ENCODE peak calls at places on chromosomes 11 and 22, in eight cellular contexts. P, Y, T, U, M, W, L and D are unnamed samples.

GRCh38 chr22:22219140-22219996 is 25.2 kb upstream of the VPREB1 start:
- DNase-seq in T (no peak), U (no peak), W (no peak), L (no peak), M (no peak), Y (no peak), P (no peak), D (no peak)

GRCh38 chr22:32827061-32827602 is 25.6 kb downstream of the TIMP3 start:
- DNase-seq in L (no peak), T (no peak), P (no peak), M (no peak), W (no peak), Y (no peak), U (no peak), D (no peak)

GRCh38 chr11:31763296-31763695 is 47.8 kb downstream of the PAX6 start:
- DNase-seq in P (no peak), M (no peak), Y (no peak), W (no peak), U (no peak), T (no peak), L (no peak), D (no peak)

GRCh38 chr11:131865860-131866259 is 495.4 kb downstream of the NTM start:
- DNase-seq in P (no peak), L (no peak), T (no peak), M (no peak), Y (no peak), U (no peak), W (no peak), D (no peak)

GRCh38 chr22:42780070-42780540 is 59.4 kb upstream of the A4GALT start:
- DNase-seq in T (no peak), L (no peak), Y (peak), W (peak), M (peak), P (peak), U (peak), D (peak)

GRCh38 chr22:49461674-49462073 is 366.0 kb downstream of the BRD1 start:
- DNase-seq in M (no peak), T (no peak), P (no peak), Y (no peak), L (no peak), U (no peak), W (no peak), D (no peak)

GRCh38 chr11:68735626-68736025 is 15.7 kb downstream of the TESMIN start:
- DNase-seq in T (no peak), W (no peak), P (no peak), Y (no peak), U (no peak), M (no peak), L (no peak), D (no peak)

GRCh38 chr11:64358907-64359711 is at the start of gene RPS6KA4:
- DNase-seq in W (peak), U (peak), Y (peak), M (peak), L (peak), T (peak), P (peak), D (peak)

GRCh38 chr11:46446343-46446751 is 54.8 kb upstream of the CHRM4 start:
- DNase-seq in P (no peak), W (peak), T (no peak), Y (no peak), M (peak), L (no peak), U (peak), D (no peak)

GRCh38 chr11:31802609-31802989 is 8.5 kb downstream of the PAX6 start:
- DNase-seq in W (no peak), Y (no peak), T (no peak), M (no peak), P (no peak), U (no peak), L (no peak), D (peak)

GRCh38 chr11:74462009-74462408 is 5.3 kb downstream of the KCNE3 start:
- DNase-seq in M (peak), L (peak), T (peak), Y (peak), U (no peak), P (no peak), W (peak), D (no peak)

GRCh38 chr11:85170184-85170583 is 457.0 kb downstream of the DLG2 start:
- DNase-seq in Y (no peak), L (no peak), T (no peak), M (peak), P (peak), U (peak), W (peak), D (no peak)

GRCh38 chr22:29706493-29706892 is 13.3 kb upstream of the CABP7 start:
- DNase-seq in L (no peak), M (no peak), P (no peak), W (no peak), Y (no peak), U (no peak), T (no peak), D (no peak)

GRCh38 chr11:118998822-118999221 is 884 bp downstream of the CENATAC start:
- DNase-seq in U (peak), Y (no peak), L (no peak), M (peak), T (no peak), W (peak), P (peak), D (no peak)

GRCh38 chr11:76512851-76513653 is 68.2 kb downstream of the EMSY start:
- DNase-seq in M (peak), P (peak), U (peak), W (peak), L (no peak), T (no peak), Y (no peak), D (no peak)

GRCh38 chr11:30333405-30333804 is 10.5 kb downstream of the ARL14EP start:
- DNase-seq in L (no peak), T (no peak), P (peak), U (no peak), M (peak), Y (no peak), W (no peak), D (no peak)

GRCh38 chr11:93199616-93200015 is 1.8 kb upstream of the SLC36A4 start:
- DNase-seq in U (no peak), W (no peak), Y (no peak), M (no peak), P (no peak), T (no peak), L (no peak), D (no peak)

DNA sequence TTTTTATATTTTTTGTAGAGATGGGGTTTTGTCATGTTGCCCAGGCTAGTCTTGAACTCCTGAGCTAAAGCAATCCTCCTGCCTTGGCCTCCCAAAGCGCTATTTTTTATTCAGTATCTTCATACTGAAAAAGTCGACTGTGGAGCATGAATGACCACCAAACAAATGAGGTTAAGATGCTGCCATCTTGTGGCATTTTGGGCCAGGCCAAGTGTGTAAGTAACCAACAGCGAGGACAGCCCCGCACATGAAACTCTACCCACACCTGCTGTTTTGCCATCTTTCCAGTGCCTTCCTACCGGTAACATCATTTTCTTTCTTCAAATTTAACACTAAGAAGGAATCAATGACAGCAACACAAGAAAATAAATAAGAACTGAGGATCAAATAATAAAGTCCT is 32.2 kb upstream of the AQP11 start:
- DNase-seq in L (no peak), W (no peak), T (no peak), P (peak), U (peak), M (peak), Y (no peak), D (peak)
- TF ChIP-seq CTCF in L (no peak), W (peak), T (peak), P (peak), U (no peak), M (peak), Y (no peak), D (no peak)

DNA sequence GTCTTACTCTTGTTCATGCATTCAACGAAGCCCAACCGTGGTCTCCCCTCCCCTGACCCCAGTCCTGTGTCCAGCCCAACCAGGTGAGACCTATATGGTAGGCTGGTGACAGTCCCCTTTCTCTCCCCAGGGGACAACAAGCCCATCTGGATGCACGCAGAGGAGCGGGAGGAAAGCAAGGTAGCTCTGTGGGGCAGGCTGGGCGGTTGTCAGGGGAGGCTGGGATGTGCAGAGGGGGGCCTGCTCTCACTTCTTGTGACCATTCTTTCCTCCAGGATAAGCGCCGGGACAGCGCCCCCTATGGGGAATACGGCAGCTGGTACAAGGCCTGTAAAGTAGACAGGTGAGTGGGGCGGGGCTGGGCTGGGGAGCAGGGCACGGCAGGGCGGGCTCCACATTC is 3.5 kb upstream of the RAB1B start:
- DNase-seq in L (no peak), Y (peak), W (no peak), M (peak), U (no peak), T (no peak), P (peak), D (no peak)
- TF ChIP-seq CTCF in L (no peak), Y (no peak), W (peak), M (peak), U (peak), T (no peak), P (peak), D (peak)

GRCh38 chr22:46796566-46797195 is 34.2 kb downstream of the TBC1D22A start:
- DNase-seq in Y (no peak), W (no peak), P (no peak), T (peak), U (no peak), L (no peak), M (no peak), D (no peak)

GRCh38 chr22:46798041-46798365 is 35.6 kb downstream of the TBC1D22A start:
- DNase-seq in U (no peak), T (no peak), Y (no peak), P (no peak), W (no peak), M (no peak), L (no peak), D (no peak)

GRCh38 chr22:46798366-46799057 is 36.1 kb downstream of the TBC1D22A start:
- DNase-seq in W (peak), Y (peak), L (peak), T (peak), U (peak), P (peak), M (peak), D (peak)

GRCh38 chr22:46795845-46796565 is 33.6 kb downstream of the TBC1D22A start:
- DNase-seq in P (no peak), W (no peak), U (no peak), M (no peak), T (peak), L (no peak), Y (no peak), D (no peak)

GRCh38 chr22:46797355-46797754 is 34.9 kb downstream of the TBC1D22A start:
- DNase-seq in T (peak), Y (no peak), M (peak), W (peak), U (peak), L (no peak), P (peak), D (no peak)
- TF ChIP-seq CTCF in T (peak), Y (no peak), M (no peak), W (peak), U (peak), L (no peak), P (peak), D (no peak)

GRCh38 chr11:123494195-123495050 is 64.4 kb downstream of the GRAMD1B start:
- DNase-seq in M (no peak), P (no peak), T (no peak), U (peak), Y (no peak), W (peak), L (no peak), D (no peak)

GRCh38 chr11:123491241-123491640 is 61.2 kb downstream of the GRAMD1B start:
- DNase-seq in Y (no peak), W (no peak), P (no peak), L (no peak), T (no peak), M (no peak), U (no peak), D (no peak)

GRCh38 chr11:123493393-123494063 is 63.5 kb downstream of the GRAMD1B start:
- DNase-seq in Y (no peak), M (no peak), L (no peak), P (no peak), U (no peak), W (no peak), T (no peak), D (no peak)

GRCh38 chr11:123487157-123487744 is 57.2 kb downstream of the GRAMD1B start:
- DNase-seq in W (no peak), T (no peak), M (no peak), Y (no peak), P (no peak), L (no peak), U (no peak), D (no peak)

GRCh38 chr11:123490527-123490926 is 60.5 kb downstream of the GRAMD1B start:
- DNase-seq in P (no peak), U (no peak), L (no peak), Y (no peak), M (no peak), W (no peak), T (no peak), D (no peak)
- TF ChIP-seq CTCF in P (no peak), U (no peak), L (no peak), Y (no peak), M (no peak), W (no peak), T (no peak), D (no peak)

GRCh38 chr11:129644326-129644725 is 171.3 kb upstream of the TMEM45B start:
- DNase-seq in T (no peak), M (no peak), Y (no peak), L (no peak), P (no peak), U (no peak), W (no peak), D (no peak)
- TF ChIP-seq CTCF in T (no peak), M (no peak), Y (no peak), L (no peak), P (no peak), U (no peak), W (no peak), D (no peak)

GRCh38 chr22:45398214-45398613 is 15.2 kb downstream of the SMC1B start:
- DNase-seq in Y (no peak), T (no peak), U (no peak), P (no peak), W (no peak), L (no peak), M (no peak), D (no peak)

GRCh38 chr22:45400046-45400445 is 13.4 kb downstream of the SMC1B start:
- DNase-seq in P (no peak), T (no peak), M (no peak), Y (no peak), W (no peak), U (no peak), L (no peak), D (no peak)

GRCh38 chr22:45402466-45402865 is 10.9 kb downstream of the SMC1B start:
- DNase-seq in M (no peak), T (no peak), P (no peak), W (no peak), U (no peak), L (no peak), Y (no peak), D (no peak)

GRCh38 chr22:45397806-45398205 is 15.6 kb downstream of the SMC1B start:
- DNase-seq in P (peak), T (no peak), W (no peak), U (no peak), M (no peak), Y (no peak), L (no peak), D (no peak)
- TF ChIP-seq CTCF in P (no peak), T (no peak), W (no peak), U (no peak), M (no peak), Y (peak), L (no peak), D (no peak)

DNA sequence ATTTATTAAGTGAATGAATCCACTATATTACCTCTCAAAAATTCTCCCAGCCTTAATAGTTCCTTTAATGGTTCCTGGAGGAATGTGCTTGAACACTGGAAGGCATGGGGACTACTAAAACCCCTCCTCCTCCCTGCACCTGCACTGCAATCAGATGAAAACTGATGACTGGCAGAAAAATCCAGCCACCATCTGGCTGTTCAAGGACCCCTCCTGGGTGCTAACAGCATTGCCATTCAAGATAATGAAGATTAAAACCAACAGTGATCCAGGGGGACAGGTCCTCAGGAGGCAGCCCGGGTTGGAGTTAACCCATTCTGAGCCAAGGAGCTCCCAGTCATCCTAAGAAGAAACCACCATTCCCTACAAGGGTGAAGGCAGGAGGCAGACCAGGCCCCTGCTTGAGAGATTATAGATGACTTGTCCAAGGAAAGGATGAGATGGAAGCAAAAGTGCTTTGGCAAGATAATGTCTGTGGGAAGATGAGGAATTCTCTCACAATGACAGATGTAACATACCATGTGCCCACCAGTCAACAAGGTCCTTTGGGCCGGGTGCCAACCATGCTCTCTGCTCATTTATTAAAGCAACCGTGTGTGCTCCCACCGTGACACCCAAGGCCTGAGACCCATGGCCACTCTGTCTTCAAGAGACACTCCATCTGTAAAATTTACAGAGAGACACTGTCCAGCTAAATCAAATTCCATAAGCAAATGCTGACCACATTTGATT is 90.6 kb downstream of the LARGE1 start:
- DNase-seq in U (no peak), P (no peak), M (no peak), T (no peak), W (no peak), Y (no peak), L (no peak), D (no peak)
- TF ChIP-seq CTCF in U (no peak), P (no peak), M (no peak), T (no peak), W (no peak), Y (no peak), L (no peak), D (no peak)

GRCh38 chr11:134761361-134761760 is 349.3 kb upstream of the B3GAT1 start:
- DNase-seq in T (no peak), W (no peak), L (no peak), M (no peak), U (no peak), Y (no peak), P (no peak), D (no peak)
- TF ChIP-seq CTCF in T (no peak), W (no peak), L (no peak), M (no peak), U (no peak), Y (no peak), P (no peak), D (no peak)

GRCh38 chr22:47213571-47214230 is 451.3 kb downstream of the TBC1D22A start:
- DNase-seq in U (no peak), W (peak), Y (peak), L (no peak), M (peak), T (no peak), P (peak), D (no peak)
- TF ChIP-seq CTCF in U (peak), W (peak), Y (peak), L (no peak), M (peak), T (peak), P (peak), D (peak)